ENCODE peak calls at places on chromosomes 13 and 19, in six cellular contexts. Q is stomach, B is ovary, N is IMR-90, S is body of pancreas, H is heart left ventricle. J is an unnamed sample.

GRCh38 chr13:74870865-74871264 is 611.1 kb downstream of the TBC1D4 start:
- DNase-seq in B (no peak), Q (no peak), H (no peak), S (no peak), N (no peak), J (no peak)

GRCh38 chr13:109602356-109602755 is 184.0 kb downstream of the IRS2 start:
- DNase-seq in H (no peak), Q (no peak), B (no peak), N (no peak), S (no peak), J (no peak)

GRCh38 chr13:41547253-41548000 is 90.1 kb downstream of the RGCC start:
- DNase-seq in B (no peak), Q (no peak), N (no peak), S (peak), H (peak), J (peak)

GRCh38 chr13:110214637-110215036 is 92.3 kb downstream of the COL4A1 start:
- DNase-seq in S (no peak), H (no peak), B (no peak), N (peak), Q (no peak), J (no peak)

GRCh38 chr19:47609885-47610545 is 1.1 kb downstream of the BICRA start:
- DNase-seq in B (peak), Q (peak), S (peak), N (peak), H (peak), J (no peak)

GRCh38 chr19:15869109-15869555 is 28.7 kb downstream of the CYP4F2 start:
- DNase-seq in H (no peak), Q (peak), B (no peak), N (no peak), S (peak), J (peak)

GRCh38 chr13:113129921-113130750 is 7.5 kb downstream of the F10 start:
- DNase-seq in S (peak), B (peak), Q (peak), H (no peak), N (no peak), J (peak)

GRCh38 chr19:13888281-13888680 is 11.3 kb downstream of the NANOS3 start:
- DNase-seq in B (no peak), H (no peak), S (no peak), N (no peak), Q (no peak), J (no peak)

GRCh38 chr13:43805071-43805468 is 18.3 kb upstream of the ENOX1 start:
- DNase-seq in H (no peak), N (peak), B (no peak), Q (no peak), S (no peak), J (peak)

GRCh38 chr19:18274776-18275356 is 614 bp upstream of the IQCN start:
- DNase-seq in B (peak), Q (peak), H (peak), S (peak), N (peak), J (peak)
- TF ChIP-seq POLR2A in B (no peak), Q (no peak), H (no peak), S (peak), N (peak), J (no peak)

GRCh38 chr19:10815007-10815531 is 20.9 kb downstream of the TMED1 start:
- DNase-seq in Q (no peak), N (no peak), H (no peak), S (no peak), B (no peak), J (no peak)
- TF ChIP-seq CTCF in Q (no peak), N (no peak), H (no peak), S (no peak), B (no peak), J (no peak)

GRCh38 chr13:31201341-31202024 is 1.7 kb downstream of the B3GLCT start:
- DNase-seq in N (peak), Q (no peak), H (peak), B (peak), S (peak), J (no peak)

GRCh38 chr13:31200636-31200970 is 828 bp downstream of the B3GLCT start:
- DNase-seq in H (peak), S (peak), B (no peak), N (no peak), Q (peak), J (peak)

GRCh38 chr13:31199849-31200635 is at the start of gene B3GLCT:
- DNase-seq in N (peak), H (peak), Q (peak), S (peak), B (peak), J (peak)

GRCh38 chr13:31198524-31198923 is 1.3 kb upstream of the B3GLCT start:
- DNase-seq in B (no peak), H (no peak), S (no peak), N (no peak), Q (no peak), J (no peak)

GRCh38 chr13:31199527-31199848 is 287 bp upstream of the B3GLCT start:
- DNase-seq in Q (no peak), B (no peak), N (no peak), H (no peak), S (no peak), J (no peak)
- H3K4me3 ChIP-seq in Q (peak), B (peak), N (peak), H (peak), S (peak), J (peak)

GRCh38 chr19:11694533-11695439 is 44.0 kb downstream of the ZNF823 start:
- DNase-seq in N (peak), Q (peak), H (peak), S (peak), B (peak), J (peak)
- TF ChIP-seq POLR2A in N (no peak), Q (no peak), H (no peak), S (peak), B (no peak), J (no peak)

GRCh38 chr19:23273022-23273593 is 22.9 kb upstream of the ZNF724 start:
- DNase-seq in B (no peak), N (no peak), H (peak), Q (no peak), S (no peak), J (peak)
- TF ChIP-seq CTCF in B (no peak), N (no peak), H (no peak), Q (no peak), S (no peak), J (no peak)

GRCh38 chr19:39405261-39405912 is 1.3 kb upstream of the ZFP36 start:
- DNase-seq in B (no peak), H (no peak), S (no peak), N (no peak), Q (no peak), J (no peak)
- H3K4me3 ChIP-seq in B (no peak), H (peak), S (no peak), N (no peak), Q (peak), J (no peak)

GRCh38 chr19:4060621-4061177 is 6.0 kb downstream of the ZBTB7A start:
- DNase-seq in N (no peak), S (peak), Q (no peak), B (no peak), H (no peak), J (no peak)

GRCh38 chr19:4061683-4062575 is 4.8 kb downstream of the ZBTB7A start:
- DNase-seq in S (peak), H (no peak), Q (peak), B (peak), N (no peak), J (no peak)

GRCh38 chr19:4059931-4060620 is 6.6 kb downstream of the ZBTB7A start:
- DNase-seq in S (peak), B (peak), N (no peak), H (peak), Q (peak), J (peak)

GRCh38 chr19:4062576-4063368 is 3.9 kb downstream of the ZBTB7A start:
- DNase-seq in H (no peak), S (no peak), Q (no peak), B (peak), N (no peak), J (peak)

GRCh38 chr19:4061178-4061682 is 5.5 kb downstream of the ZBTB7A start:
- DNase-seq in Q (peak), H (peak), S (peak), N (no peak), B (peak), J (peak)
- TF ChIP-seq POLR2A in Q (no peak), H (no peak), S (no peak), N (no peak), B (no peak), J (no peak)

DNA sequence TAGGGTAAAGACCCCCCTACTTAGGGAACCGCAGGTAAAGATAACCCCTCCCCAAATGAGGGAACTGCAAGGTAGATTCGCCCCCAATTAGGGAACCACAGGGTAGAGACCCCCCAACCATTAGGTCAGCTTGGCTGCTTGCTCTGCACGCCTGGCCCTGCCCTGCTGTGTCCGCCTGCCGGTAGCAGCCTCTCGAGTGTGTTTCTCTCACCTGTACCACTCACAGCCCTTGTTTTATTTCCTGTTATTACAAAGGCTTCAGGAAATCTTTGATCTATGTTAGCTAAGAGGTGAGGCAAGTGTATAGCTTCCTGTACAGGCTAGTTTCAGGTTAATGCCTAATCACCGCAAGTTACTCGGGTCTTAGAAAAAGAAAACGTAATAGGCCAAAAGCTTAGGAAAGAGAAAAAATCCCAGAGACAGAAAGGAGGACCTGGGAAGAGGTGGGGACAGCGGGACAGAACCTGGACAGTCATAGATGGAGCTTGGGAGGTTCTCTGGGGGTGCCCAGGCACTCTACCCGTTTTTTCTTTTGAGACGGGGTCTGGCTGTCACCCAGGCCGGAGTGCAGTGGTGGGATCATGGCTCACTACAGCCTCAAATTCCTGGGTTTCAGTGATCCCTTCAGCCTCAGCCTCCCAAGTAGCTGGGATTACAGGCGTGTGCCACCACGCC is 23.1 kb upstream of the EIF3G start:
- DNase-seq in N (no peak), H (no peak), S (no peak), B (no peak), Q (no peak), J (no peak)
- TF ChIP-seq CTCF in N (no peak), H (no peak), S (no peak), B (no peak), Q (no peak), J (no peak)

J was measured in lower leg skin.